ENCODE peak calls at places on chromosomes 3 and 15, in six cellular contexts. K, U, Y, T, O and N are unnamed samples.

GRCh38 chr15:100785181-100786138 is 94.2 kb upstream of the ALDH1A3 start:
- DNase-seq in K (no peak), U (no peak), Y (no peak), T (no peak), O (no peak), N (no peak)

GRCh38 chr3:132641837-132642538 is 17.6 kb downstream of the ACAD11 start:
- DNase-seq in K (peak), U (peak), Y (peak), T (peak), O (no peak), N (no peak)

GRCh38 chr3:36906504-36907149 is 38.2 kb downstream of the TRANK1 start:
- DNase-seq in K (peak), U (no peak), Y (peak), T (peak), O (no peak), N (no peak)

GRCh38 chr3:109731639-109732473 is 394.5 kb upstream of the DPPA4 start:
- DNase-seq in K (peak), U (peak), Y (peak), T (peak), O (no peak), N (peak)

GRCh38 chr3:30511524-30512278 is 94.7 kb upstream of the TGFBR2 start:
- DNase-seq in K (peak), U (no peak), Y (peak), T (peak), O (no peak), N (peak)

GRCh38 chr3:176906046-176906905 is 291.0 kb downstream of the TBL1XR1 start:
- DNase-seq in K (peak), U (no peak), Y (no peak), T (peak), O (no peak), N (peak)

GRCh38 chr3:150412599-150413069 is 4.5 kb downstream of the TSC22D2 start:
- DNase-seq in K (peak), U (no peak), Y (no peak), T (peak), O (no peak), N (no peak)

GRCh38 chr3:115704661-115705338 is 81.5 kb downstream of the GAP43 start:
- DNase-seq in K (peak), U (no peak), Y (no peak), T (peak), O (no peak), N (no peak)

GRCh38 chr3:128775241-128775640 is 49.3 kb downstream of the RAB7A start:
- DNase-seq in K (no peak), U (no peak), Y (no peak), T (no peak), O (no peak), N (no peak)

GRCh38 chr15:78810377-78811123 is 714 bp downstream of the ADAMTS7 start:
- DNase-seq in K (peak), U (peak), Y (peak), T (peak), O (peak), N (no peak)

GRCh38 chr3:43330981-43331380 is 44.6 kb downstream of the SNRK start:
- DNase-seq in K (peak), U (no peak), Y (no peak), T (peak), O (no peak), N (no peak)

GRCh38 chr15:80665151-80665550 is 30.0 kb upstream of the ABHD17C start:
- DNase-seq in K (no peak), U (no peak), Y (peak), T (no peak), O (no peak), N (no peak)
- H3K23ac ChIP-seq in K (no peak), U (no peak), Y (no peak), T (no peak), O (no peak), N (no peak)

GRCh38 chr3:107521466-107522059 is 1.2 kb upstream of the BBX start:
- DNase-seq in K (no peak), U (no peak), Y (no peak), T (no peak), O (no peak), N (no peak)

GRCh38 chr3:107524214-107525100 is 1.7 kb downstream of the BBX start:
- DNase-seq in K (peak), U (peak), Y (peak), T (peak), O (peak), N (peak)

GRCh38 chr3:107525101-107525953 is 2.6 kb downstream of the BBX start:
- DNase-seq in K (no peak), U (peak), Y (peak), T (peak), O (peak), N (peak)

GRCh38 chr3:107522510-107523360 is at the start of gene BBX:
- DNase-seq in K (peak), U (peak), Y (peak), T (peak), O (peak), N (peak)

DNA sequence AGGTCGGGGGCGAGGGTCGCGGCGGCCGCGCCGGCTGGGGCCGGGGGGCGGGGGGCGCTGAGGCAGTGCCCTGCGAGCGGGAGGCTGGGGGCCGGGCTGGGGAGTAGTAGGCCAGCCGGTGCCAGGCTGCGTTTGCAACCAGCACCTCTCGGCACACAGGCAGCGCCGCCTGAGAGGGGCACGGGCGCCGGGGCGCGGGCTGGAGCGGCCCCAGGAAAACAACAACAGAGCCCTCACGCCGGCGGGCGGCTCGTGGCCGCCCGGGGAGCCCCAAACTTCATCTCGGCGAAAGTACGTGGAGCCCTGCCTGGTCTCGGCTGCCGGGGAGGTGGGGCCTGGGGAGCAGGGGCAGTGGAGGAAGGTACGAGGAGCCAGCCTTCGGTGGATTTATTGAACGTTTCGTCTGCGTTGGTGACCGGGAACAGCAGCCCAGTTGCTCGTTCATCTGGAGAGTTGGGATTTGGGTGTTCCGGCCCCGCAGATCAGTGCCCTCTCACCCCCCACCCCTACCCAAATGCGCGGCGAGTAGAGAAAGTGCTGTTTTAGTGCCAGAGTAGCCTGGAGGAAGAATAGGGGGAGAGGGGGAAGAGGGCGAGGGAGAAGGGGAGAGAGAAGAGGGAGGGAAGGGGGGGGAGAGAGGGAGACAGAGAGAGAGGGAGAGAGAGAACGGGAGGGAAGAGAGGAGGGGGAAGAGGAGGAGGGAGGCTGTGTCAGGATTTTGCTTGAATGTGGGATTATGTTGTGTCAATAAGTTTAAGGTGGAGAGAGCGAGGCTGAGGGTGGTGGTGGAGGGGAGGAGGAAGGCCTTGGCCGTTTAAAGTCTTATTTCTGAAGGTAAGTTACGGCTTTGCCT is 825 bp downstream of the BBX start:
- DNase-seq in K (peak), U (peak), Y (peak), T (peak), O (peak), N (peak)
- H2BK5ac ChIP-seq in K (peak), U (peak), Y (peak), T (peak), O (no peak), N (no peak)

DNA sequence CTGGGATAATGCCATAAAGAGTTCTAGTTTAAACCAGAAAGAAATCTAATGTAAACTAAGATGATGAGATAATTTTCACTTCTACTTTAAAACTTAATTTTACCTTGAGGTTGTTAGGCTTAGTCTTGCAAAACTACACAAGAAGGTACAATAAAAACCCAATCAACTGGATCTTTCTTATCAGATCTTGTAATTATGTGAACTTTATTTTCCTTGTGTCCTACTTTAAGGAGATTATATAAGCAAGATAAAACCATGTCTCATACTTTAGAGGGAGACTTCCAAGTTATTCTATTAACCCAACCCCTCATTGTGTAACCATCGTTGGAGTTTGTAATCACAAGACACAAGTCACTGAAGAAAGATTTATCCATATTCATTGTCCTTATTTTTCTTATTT is 165.6 kb downstream of the SERPINI1 start:
- DNase-seq in K (no peak), U (no peak), Y (no peak), T (no peak), O (no peak), N (no peak)
- H3K18ac ChIP-seq in K (no peak), U (no peak), Y (no peak), T (no peak), O (no peak), N (no peak)

DNA sequence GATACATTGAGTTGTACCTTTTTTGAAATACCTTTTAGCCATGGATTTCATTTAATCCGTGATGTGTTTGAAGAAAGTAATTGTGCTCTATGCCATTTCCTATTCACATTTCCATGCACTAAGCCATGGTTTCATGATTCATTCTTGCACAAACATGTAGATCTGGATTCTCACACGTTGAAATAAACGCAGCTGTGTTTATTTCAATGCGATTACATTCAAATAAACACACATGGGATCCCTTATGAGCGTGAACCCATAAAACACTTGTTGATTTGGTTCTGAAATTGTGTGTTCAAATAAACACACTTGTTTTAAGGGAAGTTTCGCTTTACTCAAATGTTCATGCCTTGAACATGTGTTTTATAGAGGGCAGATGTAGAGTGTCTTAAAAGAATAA is 39.2 kb downstream of the BBX start:
- DNase-seq in K (peak), U (no peak), Y (no peak), T (peak), O (no peak), N (no peak)
- H3K23ac ChIP-seq in K (no peak), U (no peak), Y (no peak), T (no peak), O (no peak), N (no peak)